ENCODE peak calls at places on chromosomes 5 and 9, in eight cellular contexts. Z is MM.1S; Y is endothelial cell of umbilical vein; W is stomach; G is breast epithelium; M is CD8-positive, alpha-beta memory T cell; R is iPS DF 6.9; F is lower lobe of right lung. U is an unnamed sample.

GRCh38 chr9:118651511-118651910 is 717.7 kb downstream of the BRINP1 start:
- DNase-seq in Z (no peak), Y (no peak), M (no peak), G (no peak), F (no peak), R (no peak), W (no peak), U (no peak)

GRCh38 chr5:159866093-159866492 is 50.2 kb upstream of the ADRA1B start:
- DNase-seq in F (no peak), W (no peak), Z (no peak), Y (no peak), G (no peak), R (no peak), M (no peak), U (no peak)

GRCh38 chr5:35926389-35927051 is 11.9 kb downstream of the CAPSL start:
- DNase-seq in G (no peak), F (no peak), Y (peak; percentile 54), W (peak; percentile 28), Z (peak; percentile 36), R (peak; percentile 81), M (peak; percentile 26), U (no peak)

GRCh38 chr9:137702615-137703379 is 84.0 kb downstream of the EHMT1 start:
- DNase-seq in Z (no peak), F (no peak), M (no peak), R (no peak), Y (no peak), W (no peak), G (no peak), U (no peak)

GRCh38 chr5:124235031-124235562 is 511.3 kb downstream of the ZNF608 start:
- DNase-seq in F (no peak), M (no peak), W (no peak), Y (no peak), Z (no peak), R (no peak), G (no peak), U (no peak)

GRCh38 chr5:43609752-43610151 is 6.8 kb downstream of the NNT start:
- DNase-seq in F (no peak), R (no peak), M (no peak), G (no peak), W (no peak), Y (no peak), Z (peak; percentile 8), U (no peak)

GRCh38 chr9:110129460-110129859 is 78.5 kb downstream of the C9orf152 start:
- DNase-seq in M (no peak), Z (no peak), R (no peak), F (no peak), G (no peak), Y (no peak), W (no peak), U (no peak)

GRCh38 chr9:34884732-34885131 is 73.4 kb upstream of the PHF24 start:
- DNase-seq in R (no peak), W (no peak), Z (peak; percentile 62), Y (no peak), G (no peak), M (no peak), F (no peak), U (no peak)

GRCh38 chr5:132439521-132440206 is 50.9 kb downstream of the IRF1 start:
- DNase-seq in R (no peak), G (peak; percentile 78), Z (no peak), W (no peak), F (no peak), Y (peak; percentile 71), M (no peak), U (no peak)

GRCh38 chr9:123402981-123403509 is 47.0 kb downstream of the CRB2 start:
- DNase-seq in W (no peak), R (no peak), M (no peak), Y (no peak), G (no peak), Z (no peak), F (no peak), U (no peak)

GRCh38 chr5:589588-589987 is 22.6 kb upstream of the CEP72 start:
- DNase-seq in Z (no peak), F (no peak), W (peak; percentile 21), Y (no peak), R (no peak), M (no peak), G (no peak), U (peak; percentile 51)

GRCh38 chr5:31407921-31408714 is 123.8 kb downstream of the DROSHA start:
- DNase-seq in W (no peak), R (no peak), Y (peak; percentile 37), Z (no peak), G (no peak), M (no peak), F (no peak), U (no peak)

GRCh38 chr5:173352366-173353069 is 24.3 kb upstream of the STC2 start:
- DNase-seq in Z (no peak), W (no peak), M (no peak), Y (no peak), F (no peak), R (no peak), G (no peak), U (no peak)

GRCh38 chr5:94776167-94776566 is 157.7 kb downstream of the SLF1 start:
- DNase-seq in Z (no peak), M (no peak), R (no peak), F (no peak), Y (no peak), G (no peak), W (no peak), U (no peak)

GRCh38 chr5:81517462-81517861 is 123.5 kb upstream of the ACOT12 start:
- DNase-seq in Z (no peak), W (no peak), G (no peak), F (no peak), R (no peak), M (no peak), Y (no peak), U (no peak)

GRCh38 chr5:134097221-134097620 is 17.3 kb upstream of the TCF7 start:
- DNase-seq in R (no peak), Z (no peak), M (no peak), Y (no peak), G (no peak), W (no peak), F (no peak), U (no peak)
- H3K4me1 ChIP-seq in R (peaks cover 10% of the 10 kb centered on the region), Z (peaks cover 24% of the 10 kb centered on the region), M (peaks cover 86% of the 10 kb centered on the region), Y (no peaks in the 10 kb centered on the region), G (no peaks in the 10 kb centered on the region), W (peaks cover 16% of the 10 kb centered on the region), F (no peaks in the 10 kb centered on the region), U (no peaks in the 10 kb centered on the region)

GRCh38 chr9:96874201-96874785 is 20.0 kb upstream of the ZNF782 start:
- DNase-seq in Y (no peak), M (no peak), Z (no peak), W (no peak), G (no peak), R (no peak), F (no peak), U (no peak)

GRCh38 chr9:96871176-96871575 is 16.9 kb upstream of the ZNF782 start:
- DNase-seq in Z (no peak), Y (no peak), G (no peak), M (no peak), R (no peak), F (no peak), W (no peak), U (no peak)

GRCh38 chr9:96867282-96867814 is 13.0 kb upstream of the ZNF782 start:
- DNase-seq in Y (no peak), F (no peak), Z (no peak), G (no peak), M (no peak), W (no peak), R (no peak), U (no peak)

DNA sequence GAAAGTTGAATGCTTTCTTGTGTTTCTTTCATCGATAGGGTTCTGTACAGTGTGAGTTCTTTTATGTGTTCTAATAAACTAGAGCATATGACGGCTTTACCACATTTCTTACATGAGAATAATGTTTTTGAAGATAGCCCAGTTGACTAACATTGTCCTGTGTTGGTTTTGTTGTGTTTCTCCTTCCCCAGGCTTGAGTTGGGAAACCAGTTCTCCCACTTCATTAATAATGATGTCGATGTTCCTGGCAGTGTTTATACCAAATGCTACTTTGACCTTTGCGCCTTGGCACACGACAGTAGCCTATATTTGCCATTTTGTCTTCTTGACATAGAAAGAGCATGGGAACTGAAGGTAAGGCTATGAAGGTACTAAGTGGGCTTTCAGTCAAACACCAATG is 14.4 kb upstream of the ZNF782 start:
- DNase-seq in Y (no peak), M (no peak), F (no peak), R (no peak), Z (no peak), W (peak; percentile 47), G (no peak), U (no peak)
- H3K36me3 ChIP-seq in Y (no peaks in the 10 kb centered on the region), M (no peaks in the 10 kb centered on the region), F (no peaks in the 10 kb centered on the region), R (no peaks in the 10 kb centered on the region), Z (no peaks in the 10 kb centered on the region), W (no peaks in the 10 kb centered on the region), G (no peaks in the 10 kb centered on the region), U (no peaks in the 10 kb centered on the region)

DNA sequence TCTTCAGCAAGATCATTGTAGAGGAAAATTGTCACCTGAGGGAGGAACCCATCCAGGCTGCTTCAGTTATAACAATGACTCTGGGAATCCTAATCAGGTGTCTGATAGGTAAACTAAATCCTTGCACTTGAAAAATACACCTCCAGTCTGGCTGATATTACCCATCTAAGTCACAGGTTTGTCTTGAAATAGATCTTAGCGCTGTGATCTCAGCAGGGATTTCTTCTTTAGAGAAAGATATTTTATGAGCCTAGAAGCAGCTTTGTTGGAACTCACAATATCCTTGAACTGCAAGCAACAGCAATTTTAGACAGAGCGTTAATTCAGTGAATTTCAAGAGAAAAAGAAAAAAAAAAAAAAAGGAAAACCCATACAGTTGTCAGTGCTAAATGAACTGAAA is 149.7 kb downstream of the SGCD start:
- DNase-seq in W (no peak), F (no peak), R (no peak), M (no peak), Y (no peak), G (no peak), Z (no peak), U (no peak)
- H3K4me1 ChIP-seq in W (peaks cover 25% of the 10 kb centered on the region), F (no peaks in the 10 kb centered on the region), R (no peaks in the 10 kb centered on the region), M (no peaks in the 10 kb centered on the region), Y (no peaks in the 10 kb centered on the region), G (no peaks in the 10 kb centered on the region), Z (no peaks in the 10 kb centered on the region), U (peaks cover 12% of the 10 kb centered on the region)

DNA sequence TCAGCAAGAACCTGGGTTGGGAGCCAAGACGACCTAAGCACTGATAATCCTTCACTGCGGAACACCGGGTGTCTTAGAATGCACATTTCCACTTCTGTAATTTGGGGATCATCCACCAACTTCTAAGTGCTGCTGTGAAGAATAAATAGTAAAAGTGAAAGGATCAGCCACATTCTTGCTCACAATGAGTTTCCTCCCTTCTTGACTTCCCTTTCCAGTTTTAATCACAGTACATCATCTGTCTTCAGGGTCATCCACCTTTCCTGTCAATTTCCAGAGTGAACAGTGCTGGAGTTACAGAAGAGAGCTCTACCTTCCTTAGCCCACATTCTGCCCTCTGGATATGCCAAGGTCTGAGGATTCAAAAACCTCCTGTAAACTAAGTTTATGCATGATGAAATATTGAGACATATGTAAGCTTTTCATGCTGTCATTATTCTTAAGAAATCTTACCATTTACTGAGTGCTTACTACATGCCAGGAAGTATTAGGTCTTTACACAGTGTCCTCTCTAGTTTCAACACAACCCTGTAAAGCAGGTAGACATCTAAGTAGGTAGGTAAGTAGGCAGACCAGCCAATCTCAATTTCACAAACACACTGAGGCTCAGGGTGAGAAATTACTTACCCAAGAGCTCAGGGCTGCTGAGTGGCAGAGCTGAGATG is 105.3 kb downstream of the CDK5RAP2 start:
- DNase-seq in Y (peak; percentile 37), M (no peak), Z (no peak), F (no peak), R (no peak), G (no peak), W (no peak), U (no peak)
- H3K36me3 ChIP-seq in Y (no peaks in the 10 kb centered on the region), M (peaks cover 21% of the 10 kb centered on the region), Z (peaks cover 6% of the 10 kb centered on the region), F (peaks cover 49% of the 10 kb centered on the region), R (peaks cover 14% of the 10 kb centered on the region), G (no peaks in the 10 kb centered on the region), W (peaks cover 74% of the 10 kb centered on the region), U (peaks cover 48% of the 10 kb centered on the region)